ENCODE peak calls at places on chromosomes 2 and 18, in four cellular contexts. D is CD8-positive, alpha-beta memory T cell; R is LoVo; C is T47D. B is an unnamed sample.

GRCh38 chr2:22890142-22890541 is 494.8 kb upstream of the KLHL29 start:
- DNase-seq in D (no peak), R (no peak), C (no peak), B (no peak)

GRCh38 chr2:204849887-204850286 is 304.6 kb downstream of the PARD3B start:
- DNase-seq in D (no peak), R (peak; percentile 15), C (no peak), B (no peak)

GRCh38 chr2:85830645-85831044 is 58.1 kb downstream of the ST3GAL5 start:
- DNase-seq in D (no peak), R (no peak), C (no peak), B (no peak)

GRCh38 chr2:38708900-38709321 is 42.2 kb downstream of the SRSF7 start:
- DNase-seq in D (no peak), R (no peak), C (no peak), B (no peak)

GRCh38 chr2:86441789-86442641 is 844 bp downstream of the KDM3A start:
- DNase-seq in D (peak; percentile 58), R (peak; percentile 26), C (no peak), B (no peak)

GRCh38 chr18:61953161-61953560 is 60.4 kb upstream of the RNF152 start:
- DNase-seq in D (no peak), R (no peak), C (no peak), B (no peak)

GRCh38 chr2:121530210-121530562 is 494 bp upstream of the RNU4ATAC start:
- DNase-seq in D (no peak), R (no peak), C (peak; percentile 23), B (peak; percentile 58)

GRCh38 chr2:219638948-219639341 is 11.5 kb downstream of the SLC4A3 start:
- DNase-seq in D (no peak), R (no peak), C (no peak), B (no peak)

GRCh38 chr2:223528036-223528435 is 74.1 kb downstream of the SCG2 start:
- DNase-seq in D (no peak), R (no peak), C (no peak), B (no peak)

GRCh38 chr18:55863876-55864275 is 275.9 kb upstream of the TCF4 start:
- DNase-seq in D (no peak), R (no peak), C (no peak), B (no peak)

GRCh38 chr2:10343658-10344057 is 41.0 kb downstream of the HPCAL1 start:
- DNase-seq in D (no peak), R (no peak), C (no peak), B (no peak)

GRCh38 chr2:240052524-240052923 is 797 bp downstream of the OR6B3 start:
- DNase-seq in D (no peak), R (no peak), C (no peak), B (no peak)

GRCh38 chr18:45370190-45371010 is 244.9 kb upstream of the SLC14A2 start:
- DNase-seq in D (no peak), R (no peak), C (no peak), B (no peak)

GRCh38 chr2:215895330-215895729 is 118.0 kb downstream of the MREG start:
- DNase-seq in D (no peak), R (no peak), C (no peak), B (no peak)

GRCh38 chr2:187915810-187916209 is 361.6 kb upstream of the TFPI start:
- DNase-seq in D (no peak), R (no peak), C (no peak), B (no peak)

GRCh38 chr2:190698895-190699294 is 50.0 kb downstream of the NAB1 start:
- DNase-seq in D (no peak), R (no peak), C (no peak), B (no peak)

GRCh38 chr18:57141208-57142129 is 5.4 kb upstream of the BOD1L2 start:
- DNase-seq in D (no peak), R (peak; percentile 4), C (no peak), B (no peak)

GRCh38 chr2:71884303-71885042 is 263.2 kb downstream of the CYP26B1 start:
- DNase-seq in D (no peak), R (peak; percentile 34), C (no peak), B (no peak)

GRCh38 chr18:2847341-2848144 is 737 bp downstream of the EMILIN2 start:
- DNase-seq in D (no peak), R (no peak), C (peak; percentile 67), B (peak; percentile 63)

GRCh38 chr2:198438326-198438725 is 633.9 kb downstream of the PLCL1 start:
- DNase-seq in D (no peak), R (no peak), C (no peak), B (no peak)

GRCh38 chr2:215594766-215595165 is 158.9 kb upstream of the FN1 start:
- DNase-seq in D (no peak), R (no peak), C (no peak), B (no peak)

GRCh38 chr2:66539452-66539851 is 104.5 kb downstream of the MEIS1 start:
- DNase-seq in D (no peak), R (no peak), C (no peak), B (no peak)

GRCh38 chr18:3572761-3573160 is 122.8 kb downstream of the TGIF1 start:
- DNase-seq in D (no peak), R (no peak), C (no peak), B (no peak)

GRCh38 chr2:45452866-45453265 is 158.2 kb downstream of the SRBD1 start:
- DNase-seq in D (no peak), R (no peak), C (no peak), B (no peak)

GRCh38 chr2:182133195-182133891 is 147.7 kb downstream of the PPP1R1C start:
- DNase-seq in D (no peak), R (no peak), C (no peak), B (no peak)

GRCh38 chr2:85160946-85161625 is 27.9 kb downstream of the TCF7L1 start:
- DNase-seq in D (no peak), R (no peak), C (no peak), B (no peak)

GRCh38 chr2:148362144-148362796 is 282.3 kb upstream of the EPC2 start:
- DNase-seq in D (no peak), R (no peak), C (no peak), B (no peak)

GRCh38 chr2:197803033-197803444 is 1.4 kb upstream of the PLCL1 start:
- DNase-seq in D (no peak), R (peak; percentile 25), C (peak; percentile 16), B (no peak)

GRCh38 chr2:237429761-237430160 is 15.8 kb upstream of the COL6A3 start:
- DNase-seq in D (no peak), R (no peak), C (no peak), B (no peak)

GRCh38 chr2:97979894-97980293 is 15.9 kb downstream of the TMEM131 start:
- DNase-seq in D (no peak), R (no peak), C (no peak), B (no peak)

GRCh38 chr2:177598321-177598922 is 205.8 kb downstream of the AGPS start:
- DNase-seq in D (no peak), R (no peak), C (no peak), B (no peak)

GRCh38 chr18:3441290-3441689 is 8.7 kb upstream of the TGIF1 start:
- DNase-seq in D (no peak), R (no peak), C (no peak), B (peak; percentile 41)

GRCh38 chr2:176091329-176092258 is 927 bp upstream of the HOXD13 start:
- DNase-seq in D (no peak), R (no peak), C (no peak), B (no peak)

B was measured in 8988T.